ENCODE peak calls at places on chromosome 18, in eight cellular contexts. T is A172, Q is kidney, P is cardiac muscle cell, R is A549, H is NCI-H1105, Y is NCI-H510A treated with DMSO at 0.1 percent for 48 hours, C is hippocampal formation. N is an unnamed sample.

GRCh38 chr18:23200751-23201150 is 65.5 kb downstream of the CABLES1 start:
- DNase-seq in C (no peak), R (no peak), T (no peak), Y (no peak), P (no peak), Q (no peak), H (peak), N (no peak)

GRCh38 chr18:23033079-23033478 is 100.0 kb downstream of the RBBP8 start:
- DNase-seq in H (no peak), Y (no peak), P (no peak), C (no peak), Q (no peak), T (no peak), R (no peak), N (no peak)

GRCh38 chr18:46706968-46707367 is 49.9 kb downstream of the ST8SIA5 start:
- DNase-seq in Q (no peak), H (no peak), C (no peak), R (no peak), Y (no peak), P (no peak), T (no peak), N (no peak)

GRCh38 chr18:23226930-23227728 is 91.8 kb downstream of the CABLES1 start:
- DNase-seq in Q (no peak), T (peak), C (no peak), R (no peak), Y (no peak), P (no peak), H (no peak), N (no peak)

GRCh38 chr18:3688682-3689081 is 238.7 kb downstream of the TGIF1 start:
- DNase-seq in R (peak), H (no peak), T (peak), C (no peak), Q (no peak), P (peak), Y (no peak), N (no peak)

GRCh38 chr18:7878265-7879173 is 311.4 kb downstream of the PTPRM start:
- DNase-seq in R (peak), H (no peak), Y (peak), Q (no peak), T (no peak), P (no peak), C (no peak), N (no peak)

GRCh38 chr18:12391487-12392136 is 14.6 kb upstream of the AFG3L2 start:
- DNase-seq in R (peak), T (peak), H (no peak), P (peak), Q (no peak), C (peak), Y (peak), N (peak)

GRCh38 chr18:48842259-48843061 is 108.3 kb downstream of the SMAD7 start:
- DNase-seq in H (no peak), C (no peak), P (peak), Y (no peak), R (no peak), Q (peak), T (peak), N (peak)

GRCh38 chr18:78758496-78758895 is 221.1 kb upstream of the SALL3 start:
- DNase-seq in P (no peak), H (no peak), Q (no peak), R (no peak), C (no peak), Y (no peak), T (no peak), N (no peak)

GRCh38 chr18:25349926-25350560 is 1.9 kb downstream of the ZNF521 start:
- DNase-seq in P (peak), Q (peak), Y (no peak), C (no peak), H (no peak), T (no peak), R (no peak), N (no peak)

GRCh38 chr18:46301081-46301480 is 196.9 kb downstream of the HAUS1 start:
- DNase-seq in C (no peak), Q (no peak), R (no peak), T (no peak), H (no peak), P (no peak), Y (no peak), N (peak)

GRCh38 chr18:48641981-48642380 is 103.2 kb downstream of the CTIF start:
- DNase-seq in P (no peak), T (no peak), Y (peak), R (no peak), H (no peak), C (no peak), Q (no peak), N (no peak)

GRCh38 chr18:47912794-47913594 is 17.5 kb downstream of the SMAD2 start:
- DNase-seq in C (no peak), R (no peak), Y (no peak), Q (no peak), P (no peak), H (no peak), T (no peak), N (no peak)

N was measured in upper lobe of right lung.